ENCODE peak calls at places on chromosomes 4 and X, in five cellular contexts. P is GM23338, W is OCI-LY7, B is neural progenitor cell, E is hepatocyte. M is an unnamed sample.

GRCh38 chrX:56248492-56248891 is 16.3 kb downstream of the KLF8 start:
- DNase-seq in P (peak), W (peak), B (peak), E (peak), M (peak)

GRCh38 chrX:18354369-18355329 is at the start of gene SCML2:
- DNase-seq in P (peak), W (peak), B (peak), E (peak), M (peak)

GRCh38 chr4:169484485-169484884 is 127.9 kb downstream of the NEK1 start:
- DNase-seq in P (peak), W (no peak), B (no peak), E (peak), M (peak)

GRCh38 chr4:3305610-3306371 is 13.0 kb downstream of the RGS12 start:
- DNase-seq in P (no peak), W (peak), B (peak), E (no peak), M (peak)

GRCh38 chrX:110746014-110746413 is 49.6 kb downstream of the CHRDL1 start:
- DNase-seq in P (no peak), W (no peak), B (peak), E (no peak), M (no peak)

GRCh38 chrX:48045410-48046311 is 25.8 kb downstream of the ZNF630 start:
- DNase-seq in P (no peak), W (no peak), B (no peak), E (peak), M (peak)

GRCh38 chr4:47213971-47214370 is 182.6 kb downstream of the GABRB1 start:
- DNase-seq in P (no peak), W (no peak), B (no peak), E (peak), M (peak)

GRCh38 chr4:31089815-31090214 is 369.6 kb downstream of the PCDH7 start:
- DNase-seq in P (no peak), W (no peak), B (no peak), E (peak), M (no peak)

GRCh38 chr4:87322754-87323153 is at the start of gene HSD17B13:
- DNase-seq in P (no peak), W (no peak), B (no peak), E (no peak), M (no peak)

GRCh38 chr4:140053185-140053584 is 100.8 kb downstream of the MAML3 start:
- DNase-seq in P (peak), W (no peak), B (no peak), E (no peak), M (no peak)

GRCh38 chr4:75432683-75433082 is 81.5 kb downstream of the RCHY1 start:
- DNase-seq in P (peak), W (peak), B (peak), E (peak), M (peak)

GRCh38 chrX:19334945-19335626 is 8.6 kb upstream of the PDHA1 start:
- DNase-seq in P (peak), W (peak), B (peak), E (no peak), M (no peak)

GRCh38 chr4:139619644-139620043 is 46.0 kb upstream of the MGST2 start:
- DNase-seq in P (peak), W (peak), B (peak), E (peak), M (peak)

GRCh38 chr4:68299492-68300457 is 50.1 kb downstream of the YTHDC1 start:
- DNase-seq in P (no peak), W (no peak), B (no peak), E (no peak), M (no peak)

GRCh38 chr4:37095925-37096324 is 148.6 kb upstream of the NWD2 start:
- DNase-seq in P (no peak), W (no peak), B (no peak), E (no peak), M (no peak)

GRCh38 chr4:112296949-112297483 is at the start of gene ALPK1:
- DNase-seq in P (no peak), W (peak), B (no peak), E (peak), M (peak)

GRCh38 chr4:112302320-112303274 is 5.4 kb downstream of the ALPK1 start:
- DNase-seq in P (no peak), W (no peak), B (no peak), E (no peak), M (no peak)

DNA sequence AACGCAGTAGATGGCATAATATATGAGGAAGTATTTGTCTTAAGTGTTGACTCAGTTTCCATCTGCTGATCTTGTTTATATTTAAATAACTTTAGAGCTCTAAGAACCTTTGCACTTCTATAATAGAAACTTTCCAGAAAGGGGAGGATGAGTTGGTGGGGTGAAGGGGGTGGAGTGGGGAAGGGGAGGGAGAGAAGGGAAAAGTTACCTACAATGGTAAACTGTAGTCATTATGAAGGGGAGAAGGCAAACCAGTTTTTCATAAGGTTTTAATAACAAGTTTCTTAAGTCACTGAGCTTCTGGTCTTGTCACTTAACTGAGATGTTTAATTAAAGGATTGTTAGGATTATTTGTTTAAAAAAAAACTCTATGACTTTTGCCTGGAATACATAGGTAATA is 326 bp downstream of the ALPK1 start:
- DNase-seq in P (no peak), W (no peak), B (no peak), E (no peak), M (peak)
- H3K27ac ChIP-seq in P (no peak), W (peak), B (no peak), E (peak), M (peak)

GRCh38 chrX:54509401-54509800 is 13.4 kb upstream of the FGD1 start:
- DNase-seq in P (peak), W (no peak), B (no peak), E (peak), M (peak)
- H2AFZ ChIP-seq in P (no peak), W (no peak), B (no peak), E (peak), M (peak)

GRCh38 chr4:143358923-143359694 is 22.4 kb downstream of the GAB1 start:
- DNase-seq in P (no peak), W (peak), B (no peak), E (peak), M (peak)
- TF ChIP-seq EZH2phosphoT487 in P (no peak), W (no peak), B (no peak), E (no peak), M (no peak)

GRCh38 chr4:73885570-73886230 is 16.5 kb downstream of the CXCL1 start:
- DNase-seq in P (no peak), W (no peak), B (no peak), E (no peak), M (peak)
- H3K27ac ChIP-seq in P (no peak), W (no peak), B (no peak), E (no peak), M (no peak)

DNA sequence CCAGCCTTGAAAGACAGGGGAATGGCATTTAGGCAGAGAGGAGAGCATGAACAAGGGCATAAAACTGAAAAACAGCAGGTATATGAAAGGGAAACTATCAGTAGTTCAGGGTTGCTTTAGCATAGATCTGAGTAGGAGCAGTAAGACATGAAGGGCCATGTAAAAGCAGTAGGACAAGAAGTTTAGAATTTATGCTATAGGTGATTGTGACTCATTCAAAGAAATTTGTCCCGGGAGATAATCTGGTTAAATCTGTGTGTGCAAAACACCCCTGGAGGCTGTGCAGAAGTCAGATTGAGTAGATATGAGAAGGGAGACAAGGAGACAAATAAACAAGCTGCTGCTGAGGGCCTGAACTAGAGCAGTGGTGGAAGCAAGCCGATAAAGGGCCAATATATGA is 109.1 kb upstream of the BMP3 start:
- DNase-seq in P (no peak), W (no peak), B (no peak), E (no peak), M (no peak)
- H2AFZ ChIP-seq in P (no peak), W (peak), B (no peak), E (no peak), M (no peak)

DNA sequence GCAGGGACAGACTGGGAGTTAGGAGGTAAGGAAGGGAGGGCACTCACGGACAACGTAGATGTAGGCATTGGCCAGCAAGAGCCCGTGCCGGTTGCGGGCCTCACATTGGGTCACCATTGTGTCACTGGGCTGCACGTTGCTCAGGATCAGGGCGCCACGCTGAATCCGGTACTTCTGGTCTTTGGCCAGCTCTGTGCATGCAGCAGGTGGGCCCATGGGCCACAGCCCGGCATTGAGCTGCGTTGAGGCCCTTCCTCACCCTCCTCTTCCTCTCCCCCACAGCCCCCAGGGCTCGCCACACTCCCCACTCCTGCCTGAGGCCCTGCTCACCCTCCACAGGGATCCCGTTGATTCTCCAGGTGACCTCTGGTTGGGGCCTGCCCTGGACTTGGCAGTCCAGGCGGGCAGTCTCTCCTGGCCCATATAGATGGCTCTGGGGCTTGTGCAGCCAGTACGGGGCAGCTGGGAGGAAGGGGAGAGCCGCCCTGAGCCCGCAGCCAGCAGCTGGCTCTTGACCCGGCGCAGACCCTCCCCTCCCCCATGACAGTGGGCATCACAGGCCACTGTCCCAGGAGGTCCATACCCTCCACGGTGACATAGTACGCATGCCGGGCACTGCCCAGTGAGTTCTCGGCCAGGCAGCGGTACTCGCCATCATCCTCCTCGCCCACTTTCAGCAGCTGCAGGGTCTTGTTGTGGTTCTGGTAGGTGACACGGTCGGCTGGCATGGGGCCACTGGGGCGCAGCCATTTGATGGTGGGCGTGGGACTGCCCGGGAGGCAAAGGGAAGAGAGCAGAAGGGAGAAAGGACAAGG is 16.3 kb downstream of the L1CAM start:
- DNase-seq in P (no peak), W (no peak), B (no peak), E (no peak), M (no peak)
- TF ChIP-seq EZH2phosphoT487 in P (no peak), W (no peak), B (no peak), E (no peak), M (no peak)

GRCh38 chrX:24925430-24925829 is 90.3 kb downstream of the ARX start:
- DNase-seq in P (no peak), W (no peak), B (no peak), E (no peak), M (no peak)

GRCh38 chrX:24927372-24927771 is 88.4 kb downstream of the ARX start:
- DNase-seq in P (no peak), W (no peak), B (no peak), E (no peak), M (no peak)

GRCh38 chrX:24928114-24928513 is 87.7 kb downstream of the ARX start:
- DNase-seq in P (no peak), W (no peak), B (no peak), E (no peak), M (no peak)
- H3K27ac ChIP-seq in P (no peak), W (no peak), B (no peak), E (no peak), M (no peak)

DNA sequence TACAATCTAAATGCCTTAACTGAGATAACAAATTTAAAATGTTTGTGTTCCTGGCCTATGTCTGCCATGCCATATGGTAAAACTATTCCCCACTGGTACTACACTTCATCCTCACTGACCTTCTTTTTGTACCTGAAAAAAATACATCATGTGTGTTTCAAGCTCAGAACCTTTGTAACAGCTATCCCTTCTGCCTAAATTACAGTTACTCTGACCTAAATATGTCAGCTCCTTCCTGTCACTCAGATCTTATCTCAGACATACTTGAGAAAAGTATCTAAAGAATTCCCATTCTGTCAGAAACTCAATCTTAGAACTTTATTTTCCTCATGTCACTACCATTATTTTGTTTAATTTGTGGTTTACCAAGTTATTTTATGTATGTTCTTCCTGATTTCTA is 456.6 kb upstream of the NDST3 start:
- DNase-seq in P (no peak), W (no peak), B (no peak), E (no peak), M (no peak)
- H2AFZ ChIP-seq in P (no peak), W (no peak), B (no peak), E (no peak), M (no peak)

GRCh38 chrX:45758738-45759397 is 558.2 kb upstream of the DIPK2B start:
- DNase-seq in P (no peak), W (no peak), B (no peak), E (no peak), M (peak)
- TF ChIP-seq EZH2phosphoT487 in P (no peak), W (no peak), B (no peak), E (no peak), M (no peak)

GRCh38 chr4:128459547-128459946 is 171.9 kb upstream of the PGRMC2 start:
- DNase-seq in P (no peak), W (no peak), B (no peak), E (no peak), M (no peak)
- H3K27ac ChIP-seq in P (no peak), W (no peak), B (no peak), E (no peak), M (no peak)